ENCODE peak calls at places on chromosomes 12 and 14, in nine cellular contexts. G is H54; Q is NCI-H69; E is ureter; O is CD8-positive, alpha-beta T cell; R is amygdala; A is HCT116; X is nucleus accumbens; L is activated T-cell treated with anti-CD3 and anti-CD28 coated beads for 1 hour. H is an unnamed sample.

GRCh38 chr12:46699986-46700385 is 125.8 kb downstream of the SLC38A4 start:
- DNase-seq in O (no peak), A (no peak), X (no peak), Q (no peak), L (no peak), R (no peak), E (no peak), G (no peak), H (no peak)

GRCh38 chr14:105137481-105138020 is 31.0 kb downstream of the JAG2 start:
- DNase-seq in O (no peak), X (no peak), Q (no peak), E (no peak), L (no peak), R (no peak), A (no peak), G (no peak), H (peak; percentile 59)

GRCh38 chr14:99735189-99736135 is 51.4 kb downstream of the CYP46A1 start:
- DNase-seq in X (no peak), O (no peak), A (no peak), L (no peak), G (no peak), E (no peak), R (no peak), Q (no peak), H (no peak)

GRCh38 chr12:113179023-113179422 is 6.3 kb downstream of the DDX54 start:
- DNase-seq in L (no peak), E (no peak), G (no peak), A (no peak), R (no peak), O (no peak), X (no peak), Q (no peak), H (no peak)

GRCh38 chr14:105258846-105259245 is 10.5 kb downstream of the BTBD6 start:
- DNase-seq in E (no peak), X (no peak), G (no peak), A (no peak), Q (peak; percentile 54), R (no peak), O (no peak), L (no peak), H (no peak)

GRCh38 chr12:79275631-79276030 is 411.1 kb downstream of the SYT1 start:
- DNase-seq in E (no peak), O (no peak), R (no peak), A (no peak), Q (no peak), G (no peak), X (no peak), L (no peak), H (no peak)

GRCh38 chr12:55694188-55694515 is 13.6 kb downstream of the ITGA7 start:
- DNase-seq in Q (no peak), G (no peak), A (no peak), E (no peak), O (no peak), L (no peak), X (no peak), R (no peak), H (no peak)

GRCh38 chr14:24430143-24430681 is 458 bp downstream of the KHNYN start:
- DNase-seq in G (peak; percentile 55), E (no peak), L (peak; percentile 28), A (no peak), R (peak; percentile 77), X (peak; percentile 51), O (peak; percentile 50), Q (peak; percentile 80), H (peak; percentile 77)

GRCh38 chr12:113070117-113070906 is 13.8 kb downstream of the DTX1 start:
- DNase-seq in Q (peak; percentile 35), X (no peak), L (no peak), E (no peak), G (no peak), R (no peak), A (no peak), O (no peak), H (peak; percentile 56)

GRCh38 chr12:44709166-44709565 is 166.9 kb downstream of the NELL2 start:
- DNase-seq in E (no peak), R (no peak), G (no peak), L (no peak), O (no peak), A (no peak), Q (peak; percentile 17), X (no peak), H (no peak)

GRCh38 chr12:52246720-52247621 is 13.9 kb downstream of the KRT7 start:
- DNase-seq in A (peak; percentile 50), E (no peak), Q (peak; percentile 95), R (no peak), O (no peak), G (no peak), X (no peak), L (no peak), H (no peak)

GRCh38 chr12:58681730-58682129 is 238.6 kb downstream of the LRIG3 start:
- DNase-seq in R (no peak), Q (peak; percentile 57), O (no peak), G (no peak), A (no peak), E (no peak), X (no peak), L (no peak), H (no peak)

GRCh38 chr14:103652806-103653205 is 23.8 kb downstream of the KLC1 start:
- DNase-seq in G (no peak), X (no peak), L (no peak), R (no peak), Q (no peak), E (no peak), A (no peak), O (no peak), H (no peak)

GRCh38 chr14:75079521-75079920 is 10.1 kb downstream of the ZC2HC1C start:
- DNase-seq in E (no peak), O (no peak), L (no peak), Q (no peak), A (no peak), X (no peak), G (no peak), R (no peak), H (no peak)

GRCh38 chr12:66302827-66303169 is 505 bp downstream of the HELB start:
- DNase-seq in E (no peak), G (no peak), R (no peak), Q (no peak), A (no peak), L (no peak), X (no peak), O (no peak), H (no peak)

GRCh38 chr12:100692502-100692901 is 102.1 kb upstream of the ANO4 start:
- DNase-seq in E (no peak), G (no peak), Q (no peak), L (no peak), R (no peak), O (no peak), A (no peak), X (no peak), H (no peak)

GRCh38 chr12:79934309-79935020 is 432 bp downstream of the PPP1R12A start:
- DNase-seq in X (no peak), A (no peak), Q (peak; percentile 86), O (peak; percentile 34), G (peak; percentile 18), E (peak; percentile 68), L (no peak), R (peak; percentile 76), H (peak; percentile 90)

GRCh38 chr12:12172106-12172511 is 94.7 kb downstream of the LRP6 start:
- DNase-seq in G (no peak), R (no peak), O (no peak), X (no peak), A (no peak), Q (peak; percentile 45), E (no peak), L (no peak), H (no peak)

GRCh38 chr12:65656904-65657351 is 167.4 kb upstream of the HMGA2 start:
- DNase-seq in A (peak; percentile 97), G (no peak), X (no peak), R (no peak), E (no peak), O (no peak), L (no peak), Q (no peak), H (no peak)

GRCh38 chr12:100668939-100669536 is 95.6 kb downstream of the GAS2L3 start:
- DNase-seq in G (peak; percentile 51), O (peak; percentile 21), E (peak; percentile 63), L (peak; percentile 17), A (peak; percentile 66), R (peak; percentile 57), Q (peak; percentile 90), X (peak; percentile 11), H (no peak)